ENCODE peak calls at places on chromosomes 2 and 18, in six cellular contexts. O, A, P, X, S and H are unnamed samples.
A peak's percentile ranks its signal among the peaks of the same experiment; 100 is the strongest.

GRCh38 chr2:181063696-181064095 is 83.3 kb downstream of the UBE2E3 start:
- DNase-seq in O (no peak), A (no peak), S (no peak), X (no peak), P (no peak), H (no peak)

GRCh38 chr2:85053802-85054201 is 79.4 kb upstream of the TCF7L1 start:
- DNase-seq in P (no peak), A (peak; percentile 58), X (no peak), O (peak; percentile 91), S (peak; percentile 22), H (peak; percentile 75)

GRCh38 chr18:68837665-68838390 is 39.9 kb downstream of the CCDC102B start:
- DNase-seq in S (no peak), O (peak; percentile 35), X (no peak), P (no peak), A (peak; percentile 58), H (no peak)

GRCh38 chr2:177606636-177607035 is 214.1 kb downstream of the AGPS start:
- DNase-seq in A (peak; percentile 95), X (no peak), P (no peak), O (no peak), S (no peak), H (no peak)

GRCh38 chr18:74203811-74204210 is 55.5 kb downstream of the TIMM21 start:
- DNase-seq in P (no peak), X (no peak), S (no peak), A (no peak), O (no peak), H (no peak)

GRCh38 chr2:62197017-62197586 is 1.2 kb downstream of the B3GNT2 start:
- DNase-seq in X (peak; percentile 62), A (no peak), P (no peak), O (peak; percentile 17), S (peak; percentile 43), H (peak; percentile 43)

GRCh38 chr2:80105020-80105419 is 199.5 kb downstream of the LRRTM1 start:
- DNase-seq in X (no peak), A (no peak), S (no peak), P (no peak), O (no peak), H (no peak)

GRCh38 chr2:109382236-109382930 is 231.4 kb downstream of the SEPTIN10 start:
- DNase-seq in X (peak; percentile 47), O (no peak), S (no peak), P (peak; percentile 53), A (no peak), H (no peak)

GRCh38 chr18:51107594-51108305 is 77.7 kb downstream of the SMAD4 start:
- DNase-seq in P (no peak), O (peak; percentile 7), A (no peak), S (no peak), X (peak; percentile 28), H (peak; percentile 41)

GRCh38 chr2:160096414-160096813 is 34.0 kb upstream of the PLA2R1 start:
- DNase-seq in P (no peak), S (no peak), X (no peak), O (no peak), A (no peak), H (no peak)

GRCh38 chr2:164810843-164811242 is 30.8 kb downstream of the COBLL1 start:
- DNase-seq in P (no peak), O (no peak), A (no peak), S (peak; percentile 96), X (no peak), H (no peak)

GRCh38 chr2:225556461-225556860 is 157.0 kb downstream of the NYAP2 start:
- DNase-seq in P (no peak), S (no peak), A (no peak), O (peak; percentile 5), X (no peak), H (no peak)

DNA sequence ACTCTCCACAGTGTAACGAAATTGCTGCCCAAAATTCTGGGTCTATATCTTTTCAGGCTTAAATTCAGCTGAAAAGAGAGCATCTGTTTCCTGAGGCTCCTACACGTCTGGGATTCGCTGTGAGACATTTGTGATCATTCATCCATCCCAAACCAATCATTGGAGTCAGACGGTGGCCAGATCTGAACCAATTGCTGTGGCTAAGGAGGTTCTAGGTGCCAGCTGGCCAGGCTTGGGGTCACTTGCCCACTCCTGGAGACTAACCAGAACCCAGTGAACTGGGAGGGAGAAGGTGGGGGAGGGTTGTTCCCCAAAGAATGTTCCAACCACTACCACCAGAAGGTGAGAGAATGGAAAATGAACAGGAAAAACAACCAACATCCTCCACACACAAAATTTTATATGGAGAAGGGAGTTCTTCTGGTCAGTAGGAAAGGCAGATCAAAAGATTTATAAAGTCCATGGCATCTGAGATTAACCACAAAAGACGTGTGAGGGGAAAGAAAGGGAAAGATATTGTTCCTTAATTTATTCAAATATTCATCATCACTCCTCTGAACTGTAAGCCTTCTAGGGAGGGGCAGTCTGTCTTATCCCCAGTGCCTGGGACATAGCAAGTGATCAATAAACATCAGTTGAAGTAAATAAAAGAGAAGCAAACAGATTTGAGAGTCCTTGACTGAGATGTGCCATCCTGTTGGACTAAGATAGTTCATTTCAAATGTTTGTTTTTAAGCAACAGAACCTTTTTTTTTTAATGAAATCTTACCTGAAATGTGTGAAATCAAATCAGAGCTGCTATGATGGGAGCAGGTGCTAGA is 3.0 kb upstream of the RTKN start:
- DNase-seq in P (no peak), O (no peak), A (no peak), S (no peak), X (no peak), H (no peak)
- H3K27ac ChIP-seq in P (no peak overlapping the region), O (no peak overlapping the region), A (no peak overlapping the region), S (peak overlapping the region; percentile 63), X (no peak overlapping the region), H (peak overlapping the region; percentile 43)

GRCh38 chr2:38526195-38526594 is 76.5 kb downstream of the HNRNPLL start:
- DNase-seq in O (no peak), A (no peak), S (no peak), P (no peak), X (no peak), H (no peak)
- TF ChIP-seq CTCF in O (no peak), A (no peak), S (no peak), P (no peak), X (no peak), H (no peak)

DNA sequence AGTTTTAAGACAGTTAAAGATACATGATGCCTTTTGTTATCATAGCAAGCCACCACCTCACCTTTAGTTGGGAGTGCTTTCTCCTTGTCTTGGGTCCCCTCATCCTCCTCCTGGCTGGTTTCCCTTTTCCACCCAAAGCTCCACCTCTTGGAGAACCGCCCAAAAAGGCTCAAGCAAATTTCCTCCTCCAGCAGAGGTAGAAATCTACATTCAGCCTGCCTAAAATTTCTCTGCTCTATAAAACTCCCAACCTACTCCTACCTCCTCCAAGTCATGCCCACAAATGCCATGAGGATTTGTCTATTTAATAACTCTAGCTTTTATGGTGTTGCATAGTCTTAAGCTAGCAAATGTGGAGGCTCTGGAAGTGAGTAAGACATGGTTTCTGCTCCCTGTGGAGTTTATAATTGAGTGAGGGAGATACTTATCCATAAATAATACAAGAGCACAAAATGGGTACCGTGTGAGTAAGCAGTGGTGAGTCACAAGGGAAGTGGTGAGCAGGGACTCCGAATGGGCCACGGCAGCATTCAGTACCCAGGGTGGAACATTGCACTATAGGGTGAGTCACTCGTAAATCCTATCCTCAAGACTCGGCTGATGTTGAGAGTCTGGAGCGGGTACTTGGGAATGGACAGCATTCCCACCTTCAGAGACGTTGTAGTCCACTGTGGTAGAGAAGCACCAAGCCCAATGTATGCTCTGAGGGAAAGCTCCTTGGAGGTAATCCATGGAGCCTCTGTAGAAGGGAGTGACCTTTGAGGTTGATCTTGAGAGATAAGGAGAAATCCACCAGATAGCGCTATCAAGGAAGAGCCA is 146.3 kb downstream of the RTN4 start:
- DNase-seq in A (peak; percentile 96), P (peak; percentile 77), O (peak; percentile 98), S (no peak), X (no peak), H (peak; percentile 77)
- H3K27ac ChIP-seq in A (peak overlapping the region; percentile 16), P (no peak overlapping the region), O (peak overlapping the region; percentile 95), S (no peak overlapping the region), X (no peak overlapping the region), H (peak overlapping the region; percentile 91)

DNA sequence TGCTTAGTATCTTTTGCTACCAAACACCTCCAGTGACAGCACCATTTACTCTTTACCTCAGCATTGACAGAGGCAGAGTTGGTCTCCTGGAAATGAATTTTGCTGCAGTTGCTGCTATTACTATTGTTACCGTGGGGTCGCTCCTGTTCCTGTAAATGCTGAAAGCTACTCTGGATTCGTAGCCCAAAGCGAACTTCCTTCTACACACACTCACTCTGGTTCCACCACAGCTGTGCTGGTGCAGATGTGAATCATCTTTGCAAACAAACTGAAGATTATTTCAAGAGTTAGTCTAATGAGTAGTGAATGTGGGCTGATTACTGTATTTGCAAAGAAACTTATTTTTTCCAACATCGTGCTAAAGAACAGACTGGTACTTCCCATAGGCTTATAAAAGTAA is 303.9 kb downstream of the LPIN1 start:
- DNase-seq in S (peak; percentile 16), A (no peak), P (no peak), O (peak; percentile 90), X (no peak), H (peak; percentile 23)
- TF ChIP-seq CTCF in S (peak; percentile 25), A (no peak), P (no peak), O (peak; percentile 76), X (no peak), H (no peak)

GRCh38 chr2:149507933-149508332 is 79.6 kb downstream of the MMADHC start:
- DNase-seq in P (no peak), O (no peak), X (no peak), A (no peak), S (no peak), H (no peak)

DNA sequence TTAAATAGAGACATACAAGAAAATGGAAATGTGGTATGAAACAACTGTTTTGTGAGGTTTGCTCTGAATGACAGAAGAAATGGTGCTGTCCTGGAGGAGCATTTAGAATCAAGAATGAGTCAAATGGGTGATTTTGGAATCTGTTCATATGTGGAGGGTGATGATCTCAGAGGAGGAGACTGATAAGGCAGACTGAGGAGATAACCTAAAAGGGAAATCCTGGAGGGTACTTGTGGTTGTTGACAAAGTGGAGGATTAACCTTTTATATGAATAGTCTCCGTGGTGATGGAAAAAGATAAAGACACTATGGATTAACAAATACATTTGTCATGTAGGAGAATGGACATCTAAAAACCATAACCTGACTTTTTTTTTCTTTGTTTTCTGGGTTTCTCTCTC is 74.1 kb downstream of the MMADHC start:
- DNase-seq in A (no peak), P (no peak), X (no peak), S (no peak), O (no peak), H (no peak)
- H3K27ac ChIP-seq in A (no peak overlapping the region), P (no peak overlapping the region), X (no peak overlapping the region), S (no peak overlapping the region), O (no peak overlapping the region), H (no peak overlapping the region)